ENCODE peak calls at places on chromosomes 4 and X, in five cellular contexts. H is endothelial cell of umbilical vein, W is mammary epithelial cell, U is astrocyte, L is H1. P is an unnamed sample.

GRCh38 chr4:118076958-118077766 is 42.9 kb downstream of the NDST3 start:
- DNase-seq in H (peak; percentile 24), W (peak; percentile 13), U (peak; percentile 2), L (peak; percentile 67), P (peak; percentile 44)

GRCh38 chr4:54543088-54543795 is 114.5 kb upstream of the KIT start:
- DNase-seq in H (no peak), W (peak; percentile 83), U (peak; percentile 86), L (no peak), P (peak; percentile 85)

GRCh38 chr4:68599150-68599549 is 23.0 kb upstream of the UGT2B17 start:
- DNase-seq in H (no peak), W (peak; percentile 11), U (no peak), L (no peak), P (no peak)

GRCh38 chrX:150775569-150776350 is 82.6 kb downstream of the MTMR1 start:
- DNase-seq in H (no peak), W (no peak), U (no peak), L (no peak), P (no peak)

GRCh38 chrX:68571292-68572256 is 72.7 kb downstream of the YIPF6 start:
- DNase-seq in H (no peak), W (peak; percentile 84), U (peak; percentile 77), L (no peak), P (peak; percentile 55)

GRCh38 chr4:36310793-36311192 is 29.4 kb downstream of the DTHD1 start:
- DNase-seq in H (no peak), W (no peak), U (no peak), L (no peak), P (no peak)

GRCh38 chrX:110210417-110211139 is 107.3 kb downstream of the AMMECR1 start:
- DNase-seq in H (peak; percentile 72), W (peak; percentile 84), U (peak; percentile 86), L (no peak), P (peak; percentile 85)

GRCh38 chrX:135295238-135295943 is 13.9 kb upstream of the ETDC start:
- DNase-seq in H (peak; percentile 35), W (no peak), U (peak; percentile 31), L (peak; percentile 63), P (peak; percentile 53)

GRCh38 chr4:121277194-121278105 is 103.4 kb downstream of the QRFPR start:
- DNase-seq in H (no peak), W (peak; percentile 11), U (no peak), L (no peak), P (no peak)

GRCh38 chr4:151238477-151238876 is 38.5 kb upstream of the PRSS48 start:
- DNase-seq in H (peak; percentile 59), W (no peak), U (peak; percentile 3), L (no peak), P (peak; percentile 54)

GRCh38 chr4:1520145-1520661 is 114.0 kb upstream of the NKX1-1 start:
- DNase-seq in H (no peak), W (no peak), U (no peak), L (no peak), P (no peak)

GRCh38 chr4:6472008-6472386 is 417 bp downstream of the PPP2R2C start:
- DNase-seq in H (no peak), W (no peak), U (no peak), L (peak; percentile 56), P (no peak)

GRCh38 chr4:6472387-6473263 is at the start of gene PPP2R2C:
- DNase-seq in H (no peak), W (no peak), U (no peak), L (peak; percentile 59), P (no peak)

GRCh38 chr4:6470502-6471302 is 1.7 kb downstream of the PPP2R2C start:
- DNase-seq in H (peak; percentile 12), W (peak; percentile 30), U (peak; percentile 20), L (peak; percentile 70), P (peak; percentile 41)

GRCh38 chr4:6469898-6470501 is 2.4 kb downstream of the PPP2R2C start:
- DNase-seq in H (no peak), W (no peak), U (no peak), L (no peak), P (no peak)

GRCh38 chr4:6471303-6472007 is 959 bp downstream of the PPP2R2C start:
- DNase-seq in H (no peak), W (no peak), U (no peak), L (peak; percentile 49), P (no peak)
- TF ChIP-seq EZH2 in H (no peak), W (no peak), U (no peak), L (no peak), P (no peak)

GRCh38 chr4:40586729-40587128 is 42.9 kb downstream of the RBM47 start:
- DNase-seq in H (no peak), W (no peak), U (no peak), L (no peak), P (no peak)

GRCh38 chr4:40587351-40587750 is 42.3 kb downstream of the RBM47 start:
- DNase-seq in H (no peak), W (no peak), U (no peak), L (no peak), P (no peak)

GRCh38 chr4:40586034-40586433 is 43.6 kb downstream of the RBM47 start:
- DNase-seq in H (no peak), W (peak; percentile 50), U (peak; percentile 47), L (no peak), P (peak; percentile 53)

GRCh38 chr4:40585201-40585789 is 44.4 kb downstream of the RBM47 start:
- DNase-seq in H (no peak), W (peak; percentile 23), U (no peak), L (no peak), P (no peak)

DNA sequence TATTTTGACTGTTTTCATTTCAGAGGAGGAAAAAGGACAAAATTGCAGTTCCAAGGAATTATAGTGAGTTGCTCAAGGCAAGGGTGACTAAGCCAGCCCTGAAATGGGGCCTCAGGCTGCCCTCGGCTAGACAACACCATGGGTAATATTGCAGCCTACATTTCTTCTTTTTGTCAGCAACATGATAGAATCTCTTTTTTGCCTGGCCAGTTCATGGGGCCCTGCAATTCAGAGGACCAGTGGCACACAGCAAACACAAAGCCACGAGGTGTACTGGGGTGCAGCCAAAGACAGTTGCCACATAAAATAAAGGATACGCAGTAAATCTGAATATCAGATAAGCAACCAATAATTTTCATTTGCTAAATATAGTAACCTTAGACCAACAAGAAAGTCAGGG is 41.8 kb downstream of the RBM47 start:
- DNase-seq in H (no peak), W (peak; percentile 28), U (no peak), L (no peak), P (peak; percentile 55)
- H3K27ac ChIP-seq in H (no peak overlapping the region), W (no peak overlapping the region), U (no peak overlapping the region), L (no peak overlapping the region), P (no peak overlapping the region)

DNA sequence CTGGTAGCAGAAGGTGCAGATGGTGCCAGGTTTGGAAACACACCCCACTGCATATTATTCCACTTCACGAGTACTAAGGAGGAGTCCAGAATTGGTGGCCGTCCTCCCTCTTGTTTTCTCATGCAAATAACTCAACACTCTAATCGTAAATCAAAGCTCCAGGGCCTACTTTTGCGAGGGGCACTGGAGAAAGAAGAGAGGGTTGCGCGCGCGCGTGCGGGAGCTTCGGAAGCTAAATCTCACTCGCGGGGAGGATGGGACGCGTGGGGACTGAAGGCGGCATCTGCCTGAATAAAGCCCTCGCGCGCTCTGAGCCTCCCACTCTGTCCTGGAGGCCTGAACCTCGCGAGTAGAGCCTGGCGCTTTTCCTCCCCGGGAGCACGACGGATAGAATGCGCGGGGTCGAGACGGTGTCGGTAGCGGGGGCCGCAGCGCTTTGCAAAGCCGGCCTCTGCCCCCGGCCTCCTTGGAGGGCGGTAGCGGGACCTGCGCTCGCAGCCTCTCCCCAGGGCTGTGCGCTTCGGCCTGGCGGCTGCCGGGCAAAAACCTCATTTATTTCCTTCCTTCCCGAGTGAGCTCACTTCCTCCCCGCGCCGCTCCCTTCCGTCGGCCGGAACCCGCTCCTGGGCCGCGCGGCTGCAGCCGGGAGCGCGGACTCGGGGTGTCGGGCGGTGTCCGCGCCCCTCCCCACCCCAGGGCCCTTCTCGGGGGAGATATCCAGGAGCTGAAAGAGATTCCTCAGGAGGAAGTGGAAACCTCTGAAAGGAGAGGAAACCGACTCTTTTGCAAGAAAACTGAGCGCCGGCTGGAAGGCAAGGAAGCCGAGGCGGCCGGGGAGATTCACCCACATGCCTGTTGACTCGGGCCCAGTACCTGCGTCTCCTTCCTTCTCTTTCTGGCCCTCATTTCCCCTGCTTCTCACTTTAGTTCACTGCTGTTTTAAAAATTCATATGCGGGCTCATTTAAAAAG is 20.7 kb downstream of the HAND2 start:
- DNase-seq in H (no peak), W (no peak), U (peak; percentile 9), L (peak; percentile 65), P (peak; percentile 53)
- TF ChIP-seq EZH2 in H (peak; percentile 55), W (peak; percentile 25), U (peak; percentile 54), L (peak; percentile 100), P (peak; percentile 67)

GRCh38 chr4:7806080-7806630 is 133.5 kb downstream of the AFAP1 start:
- DNase-seq in H (peak; percentile 55), W (no peak), U (peak; percentile 70), L (no peak), P (peak; percentile 93)

GRCh38 chr4:7805533-7806079 is 134.1 kb downstream of the AFAP1 start:
- DNase-seq in H (peak; percentile 94), W (peak; percentile 55), U (peak; percentile 97), L (no peak), P (peak; percentile 84)

GRCh38 chr4:7803371-7803770 is 136.3 kb downstream of the AFAP1 start:
- DNase-seq in H (no peak), W (no peak), U (no peak), L (no peak), P (no peak)

GRCh38 chr4:7803992-7804758 is 135.5 kb downstream of the AFAP1 start:
- DNase-seq in H (peak; percentile 81), W (peak; percentile 51), U (peak; percentile 55), L (peak; percentile 96), P (peak; percentile 82)

DNA sequence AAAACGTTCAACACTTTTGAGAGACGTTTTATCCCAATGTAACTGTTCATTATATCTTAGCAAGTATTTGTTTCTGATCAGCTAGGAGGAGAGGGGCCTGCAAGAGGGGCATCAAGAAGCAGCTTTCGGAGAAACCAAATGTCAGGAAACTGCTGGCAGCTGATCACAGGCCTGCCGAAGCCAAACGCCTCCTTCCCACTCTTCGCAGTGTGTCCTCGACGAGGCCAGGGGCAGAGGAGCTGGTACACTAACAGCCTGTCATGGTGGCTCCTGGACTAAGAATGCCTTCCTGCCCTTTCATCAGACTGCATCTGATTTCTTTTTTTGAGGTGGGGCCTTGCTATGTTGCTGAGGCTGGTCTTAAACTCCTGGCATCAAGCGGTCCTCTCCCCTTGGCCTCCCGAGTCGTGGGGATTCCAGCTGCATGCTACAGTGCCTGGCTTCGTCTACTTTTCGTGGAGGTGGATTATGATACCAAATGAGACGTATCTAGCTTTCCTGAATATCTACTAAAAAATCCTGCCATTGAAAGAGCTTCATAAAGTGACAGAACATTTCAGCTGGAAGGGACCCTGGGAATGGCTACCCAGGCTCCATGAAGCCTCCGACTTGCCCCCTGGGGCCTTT is 134.8 kb downstream of the AFAP1 start:
- DNase-seq in H (no peak), W (no peak), U (no peak), L (no peak), P (no peak)
- H3K27ac ChIP-seq in H (peak overlapping the region; percentile 97), W (no peak overlapping the region), U (peak overlapping the region; percentile 82), L (no peak overlapping the region), P (peak overlapping the region; percentile 68)

P was measured in fibroblast of lung.